ENCODE peak calls at places on chromosomes 2 and 18, in nine cellular contexts. W is cardiac fibroblast; C is CD4-positive, alpha-beta T cell; F is body of pancreas; P is sigmoid colon; V is K562; J is GM10248; Z is omental fat pad; X is breast epithelium. L is an unnamed sample.

GRCh38 chr2:230866704-230867561 is 2.2 kb downstream of the ITM2C start:
- DNase-seq in W (peak), C (peak), F (peak), P (no peak), V (no peak), J (no peak), Z (no peak), X (no peak), L (no peak)

GRCh38 chr2:108988796-108989713 is at the start of gene EDAR:
- DNase-seq in W (peak), C (peak), F (peak), P (no peak), V (no peak), J (peak), Z (no peak), X (peak), L (peak)

GRCh38 chr2:43676322-43677050 is at the start of gene C1GALT1C1L:
- DNase-seq in W (peak), C (no peak), F (peak), P (peak), V (peak), J (no peak), Z (no peak), X (peak), L (no peak)

GRCh38 chr2:174117951-174118930 is 130.1 kb downstream of the OLA1 start:
- DNase-seq in W (peak), C (no peak), F (no peak), P (no peak), V (no peak), J (no peak), Z (no peak), X (no peak), L (peak)

GRCh38 chr2:215888680-215889079 is 124.7 kb downstream of the MREG start:
- DNase-seq in W (no peak), C (no peak), F (no peak), P (no peak), V (no peak), J (no peak), Z (no peak), X (no peak), L (no peak)

GRCh38 chr2:85851253-85851955 is 37.4 kb downstream of the ST3GAL5 start:
- DNase-seq in W (no peak), C (peak), F (peak), P (peak), V (no peak), J (no peak), Z (no peak), X (no peak), L (no peak)

GRCh38 chr18:3511980-3512379 is 62.0 kb downstream of the TGIF1 start:
- DNase-seq in W (peak), C (no peak), F (no peak), P (no peak), V (no peak), J (no peak), Z (no peak), X (no peak), L (no peak)

GRCh38 chr2:45901468-45902081 is 250.1 kb downstream of the PRKCE start:
- DNase-seq in W (no peak), C (no peak), F (peak), P (no peak), V (no peak), J (no peak), Z (no peak), X (no peak), L (no peak)

GRCh38 chr2:214604861-214605260 is 194.0 kb downstream of the VWC2L start:
- DNase-seq in W (no peak), C (no peak), F (no peak), P (no peak), V (no peak), J (no peak), Z (no peak), X (no peak), L (no peak)

GRCh38 chr18:77207540-77207939 is 42.1 kb upstream of the GALR1 start:
- DNase-seq in W (peak), C (peak), F (peak), P (peak), V (no peak), J (no peak), Z (peak), X (peak), L (no peak)

GRCh38 chr2:241965931-241966412 is 96.4 kb downstream of the RTP5 start:
- DNase-seq in W (peak), C (peak), F (peak), P (peak), V (peak), J (peak), Z (no peak), X (peak), L (peak)

GRCh38 chr2:31200972-31201371 is 16.3 kb downstream of the CAPN14 start:
- DNase-seq in W (no peak), C (no peak), F (no peak), P (no peak), V (no peak), J (no peak), Z (no peak), X (no peak), L (no peak)

GRCh38 chr18:73479472-73479871 is 611.7 kb upstream of the NETO1 start:
- DNase-seq in W (peak), C (no peak), F (no peak), P (no peak), V (no peak), J (no peak), Z (no peak), X (no peak), L (no peak)

GRCh38 chr2:100733344-100734187 is 86.4 kb upstream of the NPAS2 start:
- DNase-seq in W (peak), C (no peak), F (peak), P (no peak), V (no peak), J (no peak), Z (no peak), X (peak), L (no peak)

GRCh38 chr2:46420945-46421344 is 58.4 kb upstream of the TMEM247 start:
- DNase-seq in W (no peak), C (no peak), F (no peak), P (no peak), V (no peak), J (no peak), Z (no peak), X (no peak), L (no peak)

GRCh38 chr2:85470850-85471800 is 52.6 kb downstream of the SH2D6 start:
- DNase-seq in W (no peak), C (no peak), F (peak), P (peak), V (no peak), J (no peak), Z (no peak), X (peak), L (no peak)

GRCh38 chr2:181461056-181461630 is 4.0 kb downstream of the ITGA4 start:
- DNase-seq in W (no peak), C (no peak), F (no peak), P (no peak), V (no peak), J (no peak), Z (no peak), X (no peak), L (no peak)

GRCh38 chr2:157261199-157261782 is 3.8 kb downstream of the GALNT5 start:
- DNase-seq in W (peak), C (no peak), F (no peak), P (no peak), V (peak), J (peak), Z (no peak), X (no peak), L (no peak)

GRCh38 chr2:598043-598802 is 79.0 kb downstream of the TMEM18 start:
- DNase-seq in W (peak), C (no peak), F (no peak), P (no peak), V (no peak), J (no peak), Z (no peak), X (no peak), L (no peak)

GRCh38 chr2:63590621-63591408 is 2.1 kb downstream of the MDH1 start:
- DNase-seq in W (peak), C (no peak), F (peak), P (peak), V (peak), J (no peak), Z (no peak), X (no peak), L (no peak)

GRCh38 chr2:195561205-195562032 is 95.6 kb upstream of the SLC39A10 start:
- DNase-seq in W (peak), C (no peak), F (no peak), P (no peak), V (no peak), J (peak), Z (no peak), X (no peak), L (peak)

GRCh38 chr2:86382108-86382507 is 44.7 kb upstream of the REEP1 start:
- DNase-seq in W (no peak), C (no peak), F (no peak), P (no peak), V (no peak), J (no peak), Z (no peak), X (no peak), L (no peak)

GRCh38 chr2:161913865-161914264 is 160.2 kb downstream of the DPP4 start:
- DNase-seq in W (peak), C (no peak), F (no peak), P (no peak), V (no peak), J (no peak), Z (no peak), X (no peak), L (no peak)

GRCh38 chr18:50970006-50970405 is 2.2 kb downstream of the ELAC1 start:
- DNase-seq in W (no peak), C (no peak), F (peak), P (no peak), V (no peak), J (no peak), Z (no peak), X (no peak), L (no peak)

GRCh38 chr2:111663471-111663951 is 220.5 kb downstream of the ANAPC1 start:
- DNase-seq in W (peak), C (no peak), F (no peak), P (no peak), V (peak), J (no peak), Z (no peak), X (no peak), L (no peak)

GRCh38 chr18:77208969-77209368 is 40.7 kb upstream of the GALR1 start:
- DNase-seq in W (peak), C (peak), F (peak), P (peak), V (no peak), J (peak), Z (no peak), X (peak), L (peak)

GRCh38 chr18:35127201-35127600 is 86.0 kb downstream of the MAPRE2 start:
- DNase-seq in W (peak), C (no peak), F (no peak), P (no peak), V (peak), J (no peak), Z (no peak), X (no peak), L (no peak)

GRCh38 chr2:58649746-58650145 is 408.6 kb upstream of the FANCL start:
- DNase-seq in W (no peak), C (no peak), F (no peak), P (no peak), V (no peak), J (no peak), Z (no peak), X (no peak), L (no peak)

GRCh38 chr2:38733300-38733971 is 17.7 kb downstream of the SRSF7 start:
- DNase-seq in W (no peak), C (no peak), F (peak), P (no peak), V (no peak), J (no peak), Z (no peak), X (no peak), L (no peak)

GRCh38 chr2:240412975-240413812 is 22.3 kb upstream of the GPC1 start:
- DNase-seq in W (no peak), C (no peak), F (peak), P (peak), V (peak), J (no peak), Z (no peak), X (no peak), L (no peak)

GRCh38 chr2:117523267-117523666 is 291.2 kb upstream of the DDX18 start:
- DNase-seq in W (no peak), C (no peak), F (peak), P (peak), V (no peak), J (no peak), Z (peak), X (peak), L (no peak)

GRCh38 chr2:28680657-28681056 is 71.0 kb upstream of the PPP1CB start:
- DNase-seq in W (no peak), C (no peak), F (peak), P (no peak), V (no peak), J (no peak), Z (no peak), X (peak), L (no peak)

GRCh38 chr2:197008229-197008628 is 81.7 kb upstream of the PGAP1 start:
- DNase-seq in W (peak), C (no peak), F (no peak), P (no peak), V (no peak), J (no peak), Z (no peak), X (no peak), L (no peak)

GRCh38 chr18:68275616-68276015 is 439.3 kb downstream of the TMX3 start:
- DNase-seq in W (peak), C (no peak), F (no peak), P (no peak), V (no peak), J (no peak), Z (no peak), X (no peak), L (no peak)

GRCh38 chr18:31274915-31275314 is 43.0 kb upstream of the DSG1 start:
- DNase-seq in W (peak), C (no peak), F (peak), P (no peak), V (no peak), J (no peak), Z (no peak), X (peak), L (no peak)

GRCh38 chr2:101047075-101047766 is 45.1 kb downstream of the RPL31 start:
- DNase-seq in W (peak), C (no peak), F (peak), P (no peak), V (no peak), J (no peak), Z (no peak), X (peak), L (no peak)

GRCh38 chr2:120600786-120601185 is 134.9 kb upstream of the GLI2 start:
- DNase-seq in W (no peak), C (no peak), F (no peak), P (no peak), V (no peak), J (no peak), Z (no peak), X (no peak), L (no peak)

GRCh38 chr2:120600335-120600734 is 135.3 kb upstream of the GLI2 start:
- DNase-seq in W (no peak), C (no peak), F (no peak), P (no peak), V (no peak), J (no peak), Z (no peak), X (no peak), L (no peak)

GRCh38 chr2:120598416-120598815 is 137.3 kb upstream of the GLI2 start:
- DNase-seq in W (no peak), C (no peak), F (no peak), P (no peak), V (no peak), J (no peak), Z (no peak), X (no peak), L (no peak)

GRCh38 chr2:120599064-120599463 is 136.6 kb upstream of the GLI2 start:
- DNase-seq in W (no peak), C (no peak), F (no peak), P (no peak), V (no peak), J (no peak), Z (no peak), X (no peak), L (no peak)

DNA sequence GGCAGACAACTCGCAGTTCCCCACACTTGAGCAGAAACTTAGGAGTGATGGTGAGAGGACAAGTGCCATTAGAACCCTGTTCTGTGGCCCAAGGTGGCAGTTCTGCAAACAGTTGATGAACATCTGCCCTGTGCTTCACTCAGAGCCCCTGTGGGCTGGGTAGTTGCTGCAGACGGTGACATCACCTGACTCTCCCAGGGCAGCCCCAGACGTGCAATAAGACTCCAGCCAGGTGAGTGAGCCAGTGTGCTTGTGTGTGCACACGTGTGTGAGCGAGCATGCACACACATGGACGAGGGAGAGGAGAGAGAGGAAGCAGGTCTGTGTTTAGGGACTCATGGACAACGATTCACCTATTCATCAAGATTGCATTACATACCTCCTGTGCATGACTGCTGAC is 136.0 kb upstream of the GLI2 start:
- DNase-seq in W (no peak), C (no peak), F (no peak), P (no peak), V (no peak), J (no peak), Z (no peak), X (no peak), L (no peak)
- TF ChIP-seq CTCF in W (no peak), C (no peak), F (no peak), P (no peak), V (no peak), J (no peak), Z (no peak), X (no peak), L (no peak)

GRCh38 chr2:237688081-237688480 is 60.7 kb downstream of the LRRFIP1 start:
- DNase-seq in W (no peak), C (no peak), F (no peak), P (peak), V (no peak), J (no peak), Z (no peak), X (no peak), L (no peak)

GRCh38 chr2:237682901-237683670 is 55.7 kb downstream of the LRRFIP1 start:
- DNase-seq in W (no peak), C (no peak), F (no peak), P (peak), V (no peak), J (no peak), Z (no peak), X (peak), L (no peak)

GRCh38 chr2:237687666-237688065 is 60.3 kb downstream of the LRRFIP1 start:
- DNase-seq in W (peak), C (peak), F (peak), P (peak), V (no peak), J (peak), Z (no peak), X (peak), L (peak)

GRCh38 chr2:237686659-237687136 is 59.3 kb downstream of the LRRFIP1 start:
- DNase-seq in W (peak), C (no peak), F (no peak), P (peak), V (no peak), J (no peak), Z (no peak), X (no peak), L (no peak)

DNA sequence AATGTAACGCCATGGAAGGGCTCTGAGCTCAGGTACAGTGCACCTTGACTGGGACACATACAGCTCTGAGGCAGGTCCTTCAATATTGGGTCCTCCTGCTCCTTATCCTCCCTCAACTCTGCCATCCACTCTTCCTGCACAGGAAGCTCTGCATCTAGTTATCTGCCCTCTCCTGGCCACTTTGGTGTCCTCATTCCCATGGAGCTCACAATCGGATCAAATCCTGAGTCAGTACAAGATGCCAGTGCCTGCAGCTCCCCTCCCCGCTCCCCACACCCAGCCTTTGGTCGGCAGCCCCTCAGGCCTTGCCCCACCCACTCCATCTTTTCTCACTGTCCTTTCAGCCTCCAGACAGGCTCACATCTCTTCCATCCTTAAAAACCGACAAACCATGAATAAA is 58.0 kb downstream of the LRRFIP1 start:
- DNase-seq in W (no peak), C (no peak), F (no peak), P (peak), V (peak), J (no peak), Z (no peak), X (no peak), L (no peak)
- TF ChIP-seq CTCF in W (peak), C (no peak), F (no peak), P (no peak), V (peak), J (no peak), Z (no peak), X (no peak), L (no peak)

DNA sequence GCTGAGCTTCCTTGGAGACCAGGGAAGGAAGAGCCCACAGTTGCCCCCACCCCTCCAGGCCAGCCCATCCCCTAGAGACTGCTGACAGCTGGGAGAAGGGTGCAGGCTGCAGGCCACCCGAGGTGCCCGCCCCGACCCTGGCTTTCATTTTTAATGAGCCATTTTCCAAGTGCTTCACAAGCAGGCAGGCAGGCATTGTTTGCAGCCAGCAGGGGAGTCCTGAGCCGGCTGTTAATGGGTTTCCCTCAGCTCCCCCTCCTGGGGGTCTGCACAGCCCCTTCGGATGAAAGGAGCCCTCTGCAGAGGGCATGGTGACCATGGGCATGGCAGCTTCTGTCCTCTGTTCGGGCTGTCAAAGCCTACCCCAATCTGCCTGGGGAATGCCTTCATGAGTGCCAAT is 94.5 kb downstream of the ZBTB7C start:
- DNase-seq in W (no peak), C (no peak), F (no peak), P (no peak), V (no peak), J (no peak), Z (no peak), X (no peak), L (no peak)
- TF ChIP-seq CTCF in W (no peak), C (no peak), F (no peak), P (no peak), V (no peak), J (no peak), Z (no peak), X (no peak), L (no peak)

DNA sequence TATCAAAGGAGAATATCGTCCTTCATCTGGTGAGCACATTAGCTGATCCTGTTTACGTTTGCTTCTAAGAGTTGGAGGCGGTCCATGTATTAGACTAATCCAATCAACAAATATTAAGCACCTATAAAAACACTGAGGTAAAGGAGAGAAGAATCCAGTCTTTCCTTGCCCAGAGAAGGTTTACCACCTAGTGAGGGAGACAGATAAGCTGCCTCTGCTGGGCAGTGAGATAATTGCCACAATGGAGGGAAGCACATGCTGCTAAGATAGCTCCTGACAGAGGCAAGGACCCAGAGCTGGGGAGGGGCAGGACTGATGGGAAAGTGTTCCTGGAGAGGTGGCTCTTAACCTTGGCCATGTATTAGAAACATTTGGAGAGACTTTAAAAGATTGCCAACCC is 36.7 kb upstream of the ST8SIA5 start:
- DNase-seq in W (no peak), C (no peak), F (no peak), P (no peak), V (no peak), J (no peak), Z (no peak), X (no peak), L (no peak)
- TF ChIP-seq CTCF in W (no peak), C (no peak), F (no peak), P (no peak), V (no peak), J (no peak), Z (no peak), X (no peak), L (no peak)

L was measured in GM13977.